ENCODE peak calls at places on chromosomes 2 and 18, in seven cellular contexts. O, H, E, C, X, T and V are unnamed samples.

GRCh38 chr18:31100598-31101147 is 1.5 kb downstream of the DSC2 start:
- DNase-seq in C (no peak), O (peak), X (peak), H (no peak), E (no peak), T (peak), V (no peak)

GRCh38 chr2:232295971-232296370 is 82.6 kb upstream of the ALPP start:
- DNase-seq in T (no peak), C (no peak), X (no peak), O (no peak), E (no peak), H (no peak), V (no peak)

GRCh38 chr2:100262555-100263320 is 59.6 kb downstream of the LONRF2 start:
- DNase-seq in T (peak), C (peak), X (peak), O (peak), H (peak), E (peak), V (peak)

GRCh38 chr2:96397756-96398525 is 62.4 kb downstream of the NCAPH start:
- DNase-seq in E (no peak), X (no peak), C (no peak), H (no peak), O (no peak), T (no peak), V (no peak)

GRCh38 chr18:43236921-43237320 is 40.4 kb downstream of the SYT4 start:
- DNase-seq in O (no peak), E (no peak), X (no peak), H (peak), T (peak), C (no peak), V (no peak)

GRCh38 chr2:46171996-46172546 is 125.1 kb upstream of the EPAS1 start:
- DNase-seq in H (no peak), X (no peak), C (peak), T (no peak), O (no peak), E (no peak), V (no peak)

GRCh38 chr2:178807227-178808008 is at the start of gene TTN:
- DNase-seq in H (no peak), T (no peak), C (no peak), O (no peak), X (no peak), E (no peak), V (no peak)

GRCh38 chr18:5440297-5440696 is 103.5 kb downstream of the EPB41L3 start:
- DNase-seq in C (no peak), T (peak), H (peak), O (no peak), X (no peak), E (no peak), V (no peak)

GRCh38 chr2:150528861-150529801 is 41.7 kb upstream of the RND3 start:
- DNase-seq in H (peak), X (no peak), T (peak), E (no peak), C (peak), O (peak), V (peak)

GRCh38 chr2:71843391-71843850 is 304.2 kb downstream of the CYP26B1 start:
- DNase-seq in C (peak), X (no peak), T (peak), H (peak), E (no peak), O (no peak), V (no peak)

GRCh38 chr2:1556776-1557466 is 143.7 kb downstream of the TPO start:
- DNase-seq in E (no peak), C (peak), T (peak), O (no peak), X (no peak), H (peak), V (no peak)

GRCh38 chr2:23703583-23704385 is 223.1 kb downstream of the ATAD2B start:
- DNase-seq in E (no peak), H (no peak), T (peak), X (no peak), O (no peak), C (no peak), V (no peak)

GRCh38 chr18:33781429-33781828 is 203.4 kb downstream of the ASXL3 start:
- DNase-seq in H (no peak), C (no peak), T (no peak), O (no peak), E (no peak), X (no peak), V (no peak)
- TF ChIP-seq CTCF in H (no peak), C (no peak), T (no peak), O (no peak), E (no peak), X (no peak), V (no peak)

GRCh38 chr18:8478166-8478967 is 130.9 kb upstream of the RAB12 start:
- DNase-seq in O (peak), E (peak), C (peak), X (peak), T (peak), H (peak), V (peak)

GRCh38 chr18:8477615-8478014 is 131.6 kb upstream of the RAB12 start:
- DNase-seq in C (no peak), O (no peak), X (no peak), E (no peak), H (no peak), T (no peak), V (no peak)

GRCh38 chr18:8479826-8480225 is 129.4 kb upstream of the RAB12 start:
- DNase-seq in T (no peak), H (no peak), O (no peak), C (no peak), X (no peak), E (no peak), V (no peak)

GRCh38 chr18:8478968-8479370 is 130.3 kb upstream of the RAB12 start:
- DNase-seq in C (no peak), T (no peak), O (no peak), H (no peak), E (no peak), X (no peak), V (no peak)

GRCh38 chr18:8480506-8481328 is 128.5 kb upstream of the RAB12 start:
- DNase-seq in X (peak), C (peak), T (peak), H (peak), O (peak), E (no peak), V (no peak)
- TF ChIP-seq CTCF in X (no peak), C (peak), T (peak), H (peak), O (peak), E (no peak), V (no peak)

DNA sequence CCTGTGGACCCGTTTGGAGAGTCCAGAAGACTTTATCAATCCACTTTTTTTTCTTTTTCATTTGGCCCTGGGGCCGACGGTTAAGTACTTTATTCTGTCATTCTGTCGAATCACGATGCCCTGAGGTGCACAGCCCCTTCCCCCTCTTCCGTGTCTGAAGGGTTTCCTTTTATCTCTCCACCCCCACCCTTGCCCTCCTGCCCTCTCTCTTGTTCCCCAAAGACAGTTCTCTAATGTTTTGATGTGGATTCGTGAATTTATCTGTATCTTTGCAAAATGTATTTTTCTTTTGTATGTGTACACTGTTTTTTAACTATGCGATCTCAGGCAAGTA is 1.7 kb upstream of the CASP8 start:
- DNase-seq in H (no peak), C (no peak), O (peak), E (no peak), T (no peak), X (no peak), V (no peak)
- TF ChIP-seq CTCF in H (no peak), C (peak), O (no peak), E (no peak), T (peak), X (no peak), V (no peak)

DNA sequence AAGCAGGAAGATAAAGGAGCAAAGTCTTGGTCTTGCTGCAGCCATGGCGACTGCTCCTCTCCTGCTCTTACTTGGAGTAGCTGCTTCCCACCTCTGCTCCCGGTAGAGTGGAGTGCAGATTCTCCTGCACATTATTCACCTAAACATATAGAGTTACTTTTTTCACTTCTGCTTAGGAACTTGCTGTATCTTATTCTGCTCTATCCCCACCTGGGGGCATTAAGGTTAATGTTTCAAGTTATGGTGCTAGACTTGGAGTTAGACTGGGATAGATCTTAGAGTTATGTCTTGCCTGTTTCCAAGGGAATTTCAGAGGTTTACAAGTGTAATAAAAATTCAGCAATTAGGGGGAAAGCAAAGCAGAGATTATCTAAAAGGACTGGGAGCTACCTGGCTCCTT is 144.2 kb downstream of the SETBP1 start:
- DNase-seq in O (no peak), X (no peak), E (no peak), T (no peak), C (no peak), H (no peak), V (no peak)
- TF ChIP-seq CTCF in O (no peak), X (no peak), E (no peak), T (no peak), C (no peak), H (no peak), V (no peak)

GRCh38 chr2:35337922-35338321 is 1017.7 kb upstream of the CRIM1 start:
- DNase-seq in E (no peak), T (no peak), H (no peak), O (no peak), C (no peak), X (no peak), V (no peak)

GRCh38 chr2:35347561-35347960 is 1008.0 kb upstream of the CRIM1 start:
- DNase-seq in C (no peak), O (no peak), E (no peak), T (no peak), H (no peak), X (no peak), V (no peak)

GRCh38 chr2:35343135-35343534 is 1012.4 kb upstream of the CRIM1 start:
- DNase-seq in X (no peak), O (peak), H (no peak), C (no peak), T (no peak), E (no peak), V (no peak)
- TF ChIP-seq CTCF in X (peak), O (peak), H (peak), C (peak), T (no peak), E (no peak), V (peak)

DNA sequence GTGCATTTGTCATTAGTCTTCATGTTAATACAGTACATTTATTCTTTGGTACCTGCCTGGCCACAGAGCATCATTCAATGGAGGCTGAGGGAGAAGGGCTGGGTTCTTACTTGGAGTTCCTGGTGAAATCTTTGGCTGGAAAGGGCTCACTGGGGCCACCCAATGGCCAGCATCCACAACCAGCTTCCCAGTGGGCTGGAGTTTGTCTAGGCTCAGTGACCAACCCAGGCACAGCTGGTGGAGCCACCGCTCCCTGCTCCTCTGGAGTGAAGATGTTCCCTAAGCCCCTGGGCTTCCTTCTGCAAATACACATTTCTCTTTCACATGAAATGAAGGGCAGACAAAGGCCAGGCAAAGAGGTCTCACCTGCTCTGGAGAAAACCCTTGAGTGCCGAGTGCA is 34.4 kb downstream of the EHD3 start:
- DNase-seq in X (peak), O (peak), C (no peak), E (no peak), T (no peak), H (no peak), V (no peak)
- TF ChIP-seq CTCF in X (no peak), O (peak), C (peak), E (no peak), T (no peak), H (no peak), V (peak)